ENCODE peak calls at places on chromosome 6, in four cellular contexts. Y, K, X and U are unnamed samples.

GRCh38 chr6:79832723-79833122 is 114.6 kb downstream of the ELOVL4 start:
- DNase-seq in Y (no peak), K (no peak), X (no peak), U (no peak)

GRCh38 chr6:150123645-150124044 is 19.2 kb upstream of the PPP1R14C start:
- DNase-seq in Y (no peak), K (no peak), X (no peak), U (no peak)

GRCh38 chr6:2940010-2940850 is 31.1 kb downstream of the SERPINB6 start:
- DNase-seq in Y (peak), K (no peak), X (no peak), U (peak)

GRCh38 chr6:26118999-26119398 is 31.8 kb downstream of the HFE start:
- DNase-seq in Y (no peak), K (no peak), X (no peak), U (no peak)

GRCh38 chr6:163327936-163328335 is 86.6 kb upstream of the QKI start:
- DNase-seq in Y (no peak), K (no peak), X (no peak), U (no peak)

GRCh38 chr6:33837971-33838665 is 34.3 kb upstream of the MLN start:
- DNase-seq in Y (no peak), K (no peak), X (no peak), U (no peak)

GRCh38 chr6:66264376-66264775 is 557.4 kb upstream of the EYS start:
- DNase-seq in Y (no peak), K (no peak), X (no peak), U (no peak)

GRCh38 chr6:118263929-118264486 is 284.1 kb upstream of the PLN start:
- DNase-seq in Y (no peak), K (peak), X (peak), U (no peak)

GRCh38 chr6:10262505-10262904 is 152.4 kb downstream of the TFAP2A start:
- DNase-seq in Y (no peak), K (no peak), X (no peak), U (no peak)